ENCODE peak calls at places on chromosomes 4 and X, in seven cellular contexts. C, B, Y, K, T, I and W are unnamed samples.

GRCh38 chr4:41750158-41750623 is 1.7 kb upstream of the PHOX2B start:
- DNase-seq in K (no peak), C (no peak), Y (no peak), I (peak; percentile 75), B (no peak), T (peak; percentile 27), W (no peak)

GRCh38 chr4:38894340-38894982 is 26.9 kb downstream of the FAM114A1 start:
- DNase-seq in Y (no peak), I (no peak), C (no peak), T (no peak), K (no peak), B (no peak), W (no peak)

GRCh38 chr4:158121203-158121586 is 51.6 kb downstream of the GASK1B start:
- DNase-seq in C (no peak), K (no peak), B (no peak), I (no peak), Y (peak; percentile 7), T (peak; percentile 48), W (peak; percentile 34)

GRCh38 chrX:13734278-13735172 is at the start of the genes OFD1 and TRAPPC2:
- DNase-seq in Y (peak; percentile 94), I (peak; percentile 96), T (peak; percentile 97), C (peak; percentile 14), B (peak; percentile 59), K (peak; percentile 86), W (peak; percentile 63)

GRCh38 chr4:18052158-18052557 is 30.6 kb upstream of the LCORL start:
- DNase-seq in I (no peak), C (no peak), Y (no peak), B (no peak), T (no peak), K (no peak), W (no peak)

GRCh38 chr4:180377741-180378140 is 1865.5 kb upstream of the TENM3 start:
- DNase-seq in Y (no peak), C (no peak), T (no peak), B (no peak), I (no peak), K (no peak), W (no peak)

GRCh38 chr4:24690436-24690835 is 104.9 kb upstream of the SOD3 start:
- DNase-seq in I (no peak), K (no peak), T (peak; percentile 23), Y (no peak), B (no peak), C (no peak), W (no peak)

GRCh38 chr4:82745173-82745842 is 53.3 kb downstream of the SCD5 start:
- DNase-seq in C (no peak), I (no peak), T (peak; percentile 74), Y (no peak), K (no peak), B (no peak), W (no peak)

GRCh38 chr4:140223056-140223810 is 69.2 kb upstream of the MAML3 start:
- DNase-seq in T (no peak), B (no peak), I (no peak), Y (peak; percentile 23), C (no peak), K (no peak), W (no peak)

GRCh38 chrX:77698242-77698641 is 87.8 kb downstream of the ATRX start:
- DNase-seq in C (no peak), K (no peak), B (no peak), Y (no peak), T (no peak), I (no peak), W (no peak)

GRCh38 chr4:152045781-152046571 is 285.2 kb upstream of the GATB start:
- DNase-seq in I (peak; percentile 79), B (no peak), Y (no peak), T (peak; percentile 98), K (no peak), C (no peak), W (no peak)

GRCh38 chr4:74932832-74933561 is at the start of gene PARM1:
- DNase-seq in C (peak; percentile 57), B (no peak), I (peak; percentile 86), T (peak; percentile 91), Y (peak; percentile 80), K (peak; percentile 92), W (peak; percentile 63)

GRCh38 chrX:127708155-127708554 is 344.0 kb downstream of the ACTRT1 start:
- DNase-seq in T (peak; percentile 12), C (no peak), K (no peak), Y (peak; percentile 42), I (no peak), B (no peak), W (no peak)

GRCh38 chr4:186201535-186202230 is 10.3 kb downstream of the CYP4V2 start:
- DNase-seq in Y (peak; percentile 24), B (peak; percentile 17), K (peak; percentile 28), T (peak; percentile 71), I (peak; percentile 14), C (no peak), W (no peak)

GRCh38 chr4:69760455-69760854 is at the start of gene SULT1B1:
- DNase-seq in Y (no peak), C (no peak), K (peak; percentile 13), B (no peak), T (no peak), I (no peak), W (no peak)

GRCh38 chr4:2862528-2862927 is 18.9 kb downstream of the ADD1 start:
- DNase-seq in T (peak; percentile 86), K (no peak), B (no peak), I (no peak), C (no peak), Y (no peak), W (no peak)

GRCh38 chr4:128234836-128235235 is 52.8 kb downstream of the PGRMC2 start:
- DNase-seq in T (no peak), C (no peak), I (no peak), K (no peak), Y (no peak), B (no peak), W (no peak)

GRCh38 chrX:8868906-8869305 is 67.7 kb upstream of the FAM9A start:
- DNase-seq in T (no peak), B (no peak), Y (no peak), I (no peak), K (no peak), C (no peak), W (no peak)

GRCh38 chr4:7957113-7957656 is 17.5 kb upstream of the AFAP1 start:
- DNase-seq in K (no peak), Y (no peak), B (no peak), T (peak; percentile 84), I (no peak), C (no peak), W (no peak)

GRCh38 chrX:1462596-1463251 is 10.0 kb upstream of the ASMTL start:
- DNase-seq in K (no peak), Y (peak; percentile 69), T (no peak), I (no peak), C (no peak), B (no peak), W (no peak)

GRCh38 chr4:19675172-19675811 is 576.4 kb upstream of the SLIT2 start:
- DNase-seq in B (no peak), K (no peak), T (no peak), C (no peak), I (no peak), Y (no peak), W (no peak)

GRCh38 chr4:1347410-1347864 is 429 bp downstream of the UVSSA start:
- DNase-seq in Y (peak; percentile 46), C (no peak), B (peak; percentile 41), T (peak; percentile 82), I (peak; percentile 77), K (peak; percentile 78), W (peak; percentile 51)

GRCh38 chr4:78227411-78228057 is 170.4 kb downstream of the FRAS1 start:
- DNase-seq in Y (no peak), C (no peak), K (no peak), I (no peak), T (no peak), B (no peak), W (no peak)

GRCh38 chrX:57137481-57137880 is 284 bp upstream of the SPIN2A start:
- DNase-seq in I (no peak), K (no peak), C (no peak), B (no peak), T (peak; percentile 74), Y (no peak), W (no peak)

GRCh38 chrX:47221756-47222155 is 3.3 kb downstream of the CDK16 start:
- DNase-seq in T (no peak), K (no peak), I (no peak), B (no peak), Y (no peak), C (no peak), W (no peak)

GRCh38 chrX:67893931-67894330 is 350.1 kb downstream of the AR start:
- DNase-seq in Y (no peak), T (peak; percentile 42), C (no peak), K (no peak), I (no peak), B (no peak), W (no peak)

GRCh38 chrX:132615396-132616131 is 126.7 kb upstream of the MBNL3 start:
- DNase-seq in T (peak; percentile 70), Y (peak; percentile 21), I (peak; percentile 14), B (no peak), K (no peak), C (no peak), W (no peak)

GRCh38 chrX:119273807-119274192 is 37.7 kb downstream of the PGRMC1 start:
- DNase-seq in C (no peak), B (no peak), Y (no peak), T (no peak), I (no peak), K (no peak), W (no peak)